ENCODE peak calls at places on chromosomes 11 and 22, in seven cellular contexts. J, R, G, D, S, H and E are unnamed samples.

GRCh38 chr11:88315981-88316441 is 21.5 kb downstream of the CTSC start:
- DNase-seq in D (peak; percentile 42), R (no peak), S (no peak), G (peak; percentile 59), J (no peak), H (no peak), E (peak; percentile 73)

GRCh38 chr11:71484248-71485062 is 31.5 kb downstream of the NADSYN1 start:
- DNase-seq in J (no peak), H (peak; percentile 34), D (no peak), G (no peak), S (no peak), R (no peak), E (no peak)

GRCh38 chr22:27801616-27802388 is at the start of gene MN1:
- DNase-seq in S (no peak), H (peak; percentile 80), R (no peak), G (no peak), J (no peak), D (peak; percentile 42), E (peak; percentile 33)

GRCh38 chr11:102323542-102324261 is 6.4 kb downstream of the BIRC3 start:
- DNase-seq in G (peak; percentile 20), S (no peak), D (no peak), J (no peak), R (no peak), H (no peak), E (peak; percentile 68)

GRCh38 chr11:70194792-70195791 is 8.0 kb upstream of the FADD start:
- DNase-seq in G (no peak), D (no peak), S (no peak), H (no peak), R (no peak), J (no peak), E (no peak)

GRCh38 chr11:72635931-72636330 is 38.3 kb downstream of the PDE2A start:
- DNase-seq in S (peak; percentile 65), D (no peak), J (no peak), R (no peak), G (no peak), H (no peak), E (no peak)

GRCh38 chr11:106344392-106344791 is 266.9 kb downstream of the AASDHPPT start:
- DNase-seq in R (no peak), S (no peak), H (no peak), G (no peak), J (no peak), D (no peak), E (peak; percentile 2)

GRCh38 chr11:33257160-33257896 is at the start of gene HIPK3:
- DNase-seq in R (peak; percentile 61), G (peak; percentile 77), H (peak; percentile 93), J (peak; percentile 91), S (peak; percentile 79), D (peak; percentile 83), E (peak; percentile 58)

GRCh38 chr11:71451596-71452353 is 1.2 kb upstream of the NADSYN1 start:
- DNase-seq in H (peak; percentile 61), G (no peak), R (no peak), S (peak; percentile 39), J (peak; percentile 67), D (peak; percentile 71), E (no peak)

GRCh38 chr11:15714641-15715399 is 600.1 kb downstream of the INSC start:
- DNase-seq in J (no peak), H (no peak), G (no peak), D (no peak), S (no peak), R (no peak), E (no peak)

GRCh38 chr22:50711446-50712340 is 26.3 kb upstream of the ACR start:
- DNase-seq in R (no peak), J (peak; percentile 23), H (peak; percentile 30), G (no peak), D (no peak), S (no peak), E (no peak)

GRCh38 chr11:75705541-75705940 is 12.1 kb upstream of the MOGAT2 start:
- DNase-seq in D (no peak), S (no peak), R (no peak), G (no peak), J (no peak), H (no peak), E (no peak)

GRCh38 chr11:130775306-130776043 is 140.8 kb downstream of the SNX19 start:
- DNase-seq in G (no peak), J (no peak), D (no peak), S (no peak), R (no peak), H (no peak), E (peak; percentile 89)

GRCh38 chr22:46531776-46532175 is 5.6 kb downstream of the CELSR1 start:
- DNase-seq in D (no peak), J (no peak), G (no peak), R (no peak), S (no peak), H (no peak), E (no peak)

GRCh38 chr11:119103793-119104192 is 2.1 kb upstream of the DPAGT1 start:
- DNase-seq in G (no peak), H (no peak), R (no peak), J (no peak), S (no peak), D (no peak), E (no peak)

GRCh38 chr11:57438345-57439280 is 11.7 kb upstream of the SLC43A3 start:
- DNase-seq in J (no peak), D (no peak), G (peak; percentile 97), H (no peak), R (no peak), S (no peak), E (no peak)

GRCh38 chr11:133918606-133919260 is 38.0 kb downstream of the IGSF9B start:
- DNase-seq in H (no peak), G (no peak), D (no peak), J (no peak), S (no peak), R (no peak), E (no peak)

GRCh38 chr11:117538256-117538655 is 210.6 kb downstream of the CEP164 start:
- DNase-seq in H (no peak), D (no peak), S (no peak), G (no peak), R (no peak), J (peak; percentile 38), E (no peak)

DNA sequence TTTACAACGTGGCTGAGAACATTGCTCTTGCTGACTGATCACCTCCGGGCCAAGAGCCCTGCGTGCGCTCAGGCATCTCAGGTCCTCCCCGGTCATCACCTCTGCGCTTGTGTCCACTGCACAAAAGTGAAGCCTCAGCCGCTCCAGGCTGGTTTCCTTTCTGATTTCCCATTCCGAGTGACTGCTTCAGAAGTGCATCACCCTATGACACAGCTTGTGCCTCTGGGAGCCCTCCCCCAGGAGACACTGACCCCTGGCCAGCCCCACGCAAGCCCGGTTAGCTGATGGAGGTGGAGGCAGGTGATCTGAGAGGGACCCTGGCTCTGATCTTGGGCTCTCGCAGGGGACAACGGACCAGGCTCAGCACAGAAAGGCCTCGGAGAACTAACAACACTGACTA is 38.3 kb upstream of the GNB1L start:
- DNase-seq in R (no peak), H (no peak), S (no peak), D (no peak), J (no peak), G (peak; percentile 40), E (no peak)
- H3K4me1 ChIP-seq in R (peaks cover 47% of the 10 kb centered on the region), H (no peaks in the 10 kb centered on the region), S (peaks cover 31% of the 10 kb centered on the region), D (no peaks in the 10 kb centered on the region), J (no peaks in the 10 kb centered on the region), G (peaks cover 28% of the 10 kb centered on the region), E (peaks cover 19% of the 10 kb centered on the region)

GRCh38 chr22:40531951-40532900 is 104.3 kb downstream of the MRTFA start:
- DNase-seq in J (no peak), R (no peak), D (no peak), G (no peak), S (no peak), H (no peak), E (no peak)

GRCh38 chr22:40525250-40525884 is 111.2 kb downstream of the MRTFA start:
- DNase-seq in G (peak; percentile 52), D (peak; percentile 60), J (peak; percentile 60), R (peak; percentile 53), S (peak; percentile 61), H (peak; percentile 69), E (no peak)

GRCh38 chr22:40533712-40534378 is 102.7 kb downstream of the MRTFA start:
- DNase-seq in D (no peak), R (peak; percentile 33), S (no peak), G (no peak), J (no peak), H (no peak), E (peak; percentile 39)

GRCh38 chr22:40526960-40527359 is 109.6 kb downstream of the MRTFA start:
- DNase-seq in H (no peak), S (no peak), R (no peak), D (no peak), G (no peak), J (no peak), E (no peak)

DNA sequence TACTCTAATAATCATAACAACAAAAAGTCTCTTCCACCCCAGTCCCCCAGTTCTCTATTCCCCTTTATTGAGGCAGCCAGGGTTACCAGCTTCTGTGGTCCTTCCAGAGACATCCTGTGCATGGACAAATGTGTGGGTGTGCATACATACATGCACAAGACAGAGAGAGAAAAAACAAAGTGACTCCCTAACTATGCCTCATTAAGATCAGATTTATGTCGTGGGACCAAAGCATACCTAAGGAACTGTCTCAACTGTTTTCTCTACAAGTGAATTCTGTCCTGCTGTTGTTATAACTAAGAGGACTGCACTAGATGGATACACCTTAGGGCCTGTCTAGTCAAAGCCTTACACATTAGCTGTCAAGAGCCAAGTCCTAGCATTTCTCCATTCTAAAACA is 106.7 kb downstream of the MRTFA start:
- DNase-seq in J (no peak), H (no peak), G (no peak), D (no peak), S (no peak), R (no peak), E (no peak)
- H3K4me1 ChIP-seq in J (peaks cover 9% of the 10 kb centered on the region), H (peaks cover 15% of the 10 kb centered on the region), G (peaks cover 3% of the 10 kb centered on the region), D (peaks cover 7% of the 10 kb centered on the region), S (peaks cover 21% of the 10 kb centered on the region), R (peaks cover 19% of the 10 kb centered on the region), E (peaks cover 39% of the 10 kb centered on the region)

GRCh38 chr11:45092901-45093760 is 53.3 kb upstream of the PRDM11 start:
- DNase-seq in G (no peak), D (no peak), J (no peak), S (no peak), R (no peak), H (no peak), E (peak; percentile 66)
- H3K4me1 ChIP-seq in G (peaks cover 16% of the 10 kb centered on the region), D (no peaks in the 10 kb centered on the region), J (no peaks in the 10 kb centered on the region), S (no peaks in the 10 kb centered on the region), R (no peaks in the 10 kb centered on the region), H (peaks cover 19% of the 10 kb centered on the region), E (peaks cover 26% of the 10 kb centered on the region)

GRCh38 chr11:11979487-11980117 is 28.8 kb downstream of the DKK3 start:
- DNase-seq in D (no peak), H (no peak), R (no peak), G (peak; percentile 91), S (peak; percentile 71), J (no peak), E (no peak)
- H3K4me1 ChIP-seq in D (peaks cover 4% of the 10 kb centered on the region), H (peaks cover 5% of the 10 kb centered on the region), R (no peaks in the 10 kb centered on the region), G (peaks cover 37% of the 10 kb centered on the region), S (peaks cover 34% of the 10 kb centered on the region), J (peaks cover 3% of the 10 kb centered on the region), E (peaks cover 42% of the 10 kb centered on the region)

DNA sequence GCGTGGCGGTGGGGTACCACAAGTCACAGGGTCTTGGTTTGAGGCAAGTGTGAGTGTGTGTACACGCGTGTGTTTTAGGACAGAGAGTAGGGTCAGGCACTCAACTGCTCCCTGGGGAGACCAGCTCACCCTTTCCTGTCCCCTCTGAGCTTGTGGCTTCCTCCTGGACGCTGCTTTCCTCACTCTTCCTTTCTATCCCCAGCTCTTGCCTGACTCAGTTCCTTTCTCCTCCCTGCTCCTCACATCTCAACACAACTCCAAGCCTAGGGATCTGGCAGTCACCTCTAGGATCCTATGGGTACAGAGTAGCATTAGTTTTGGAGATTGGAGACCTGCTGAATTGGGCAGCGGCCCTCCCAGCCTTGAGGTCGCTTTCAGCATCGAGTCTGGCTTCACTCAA is 4.1 kb downstream of the CLCF1 start:
- DNase-seq in H (no peak), D (no peak), J (no peak), G (no peak), R (no peak), S (no peak), E (no peak)
- H3K4me1 ChIP-seq in H (peaks cover 7% of the 10 kb centered on the region), D (peaks cover 21% of the 10 kb centered on the region), J (peaks cover 30% of the 10 kb centered on the region), G (peaks cover 31% of the 10 kb centered on the region), R (peaks cover 64% of the 10 kb centered on the region), S (peaks cover 8% of the 10 kb centered on the region), E (peaks cover 8% of the 10 kb centered on the region)